ENCODE peak calls at places on chromosomes 6 and 20, in six cellular contexts. A, B, Z, L, G and X are unnamed samples.

GRCh38 chr6:52399511-52400315 is 20.4 kb upstream of the EFHC1 start:
- DNase-seq in A (no peak), B (peak; percentile 67), Z (peak; percentile 33), L (peak; percentile 60), G (peak; percentile 77), X (no peak)

GRCh38 chr20:9412309-9412708 is 102.1 kb upstream of the LAMP5 start:
- DNase-seq in A (no peak), B (peak; percentile 61), Z (no peak), L (no peak), G (no peak), X (no peak)

GRCh38 chr6:131387706-131388455 is 185.1 kb upstream of the ARG1 start:
- DNase-seq in A (no peak), B (no peak), Z (no peak), L (no peak), G (no peak), X (no peak)

GRCh38 chr20:21109144-21109543 is 3.0 kb upstream of the LINC00237 start:
- DNase-seq in A (no peak), B (no peak), Z (no peak), L (no peak), G (no peak), X (no peak)

GRCh38 chr6:116969211-116969863 is 92.3 kb downstream of the RFX6 start:
- DNase-seq in A (no peak), B (peak; percentile 66), Z (peak; percentile 10), L (peak; percentile 47), G (peak; percentile 63), X (no peak)

GRCh38 chr6:151647871-151648639 is 154.2 kb downstream of the CCDC170 start:
- DNase-seq in A (no peak), B (peak; percentile 23), Z (no peak), L (no peak), G (no peak), X (no peak)

GRCh38 chr6:125945378-125946141 is 11.0 kb upstream of the HINT3 start:
- DNase-seq in A (no peak), B (no peak), Z (peak; percentile 80), L (no peak), G (peak; percentile 36), X (no peak)

GRCh38 chr6:15338462-15338861 is 92.6 kb downstream of the JARID2 start:
- DNase-seq in A (no peak), B (no peak), Z (no peak), L (no peak), G (no peak), X (no peak)

GRCh38 chr20:17536944-17537444 is 5.8 kb upstream of the BFSP1 start:
- DNase-seq in A (peak; percentile 50), B (peak; percentile 81), Z (peak; percentile 55), L (peak; percentile 79), G (peak; percentile 84), X (peak; percentile 89)

GRCh38 chr6:169169375-169169774 is 84.3 kb downstream of the THBS2 start:
- DNase-seq in A (no peak), B (no peak), Z (no peak), L (no peak), G (no peak), X (peak; percentile 53)

GRCh38 chr6:72826744-72827438 is 205.0 kb downstream of the KCNQ5 start:
- DNase-seq in A (no peak), B (no peak), Z (peak; percentile 90), L (no peak), G (peak; percentile 76), X (no peak)

GRCh38 chr6:96809119-96809518 is 28.2 kb downstream of the GPR63 start:
- DNase-seq in A (no peak), B (no peak), Z (peak; percentile 63), L (no peak), G (peak; percentile 6), X (no peak)

GRCh38 chr6:13273931-13274706 is 54.2 kb downstream of the TBC1D7 start:
- DNase-seq in A (no peak), B (peak; percentile 81), Z (no peak), L (peak; percentile 30), G (no peak), X (no peak)

GRCh38 chr6:20802596-20802995 is 268.3 kb downstream of the CDKAL1 start:
- DNase-seq in A (no peak), B (no peak), Z (no peak), L (no peak), G (no peak), X (no peak)

GRCh38 chr6:144675231-144675861 is 390.2 kb downstream of the UTRN start:
- DNase-seq in A (peak; percentile 64), B (peak; percentile 49), Z (peak; percentile 81), L (peak; percentile 79), G (peak; percentile 82), X (no peak)

GRCh38 chr20:62368629-62369507 is 1.8 kb upstream of the LAMA5 start:
- DNase-seq in A (no peak), B (no peak), Z (no peak), L (no peak), G (peak; percentile 66), X (no peak)

GRCh38 chr20:3714092-3714491 is 1.7 kb upstream of the SIGLEC1 start:
- DNase-seq in A (no peak), B (no peak), Z (no peak), L (no peak), G (no peak), X (no peak)

GRCh38 chr6:65760285-65760684 is 53.3 kb upstream of the EYS start:
- DNase-seq in A (no peak), B (no peak), Z (no peak), L (no peak), G (no peak), X (no peak)

GRCh38 chr6:109001554-109001953 is 93.1 kb downstream of the SESN1 start:
- DNase-seq in A (no peak), B (no peak), Z (no peak), L (no peak), G (no peak), X (no peak)

GRCh38 chr6:77587963-77588362 is 64.9 kb upstream of the MEI4 start:
- DNase-seq in A (no peak), B (peak; percentile 60), Z (no peak), L (no peak), G (no peak), X (no peak)

GRCh38 chr6:124434416-124434815 is 527.8 kb upstream of the RNF217 start:
- DNase-seq in A (no peak), B (no peak), Z (no peak), L (no peak), G (peak; percentile 80), X (no peak)

GRCh38 chr20:40754372-40754943 is 65.4 kb upstream of the MAFB start:
- DNase-seq in A (peak; percentile 45), B (no peak), Z (no peak), L (no peak), G (peak; percentile 68), X (no peak)

GRCh38 chr20:43915209-43916072 is 789 bp downstream of the TOX2 start:
- DNase-seq in A (no peak), B (peak; percentile 35), Z (peak; percentile 28), L (peak; percentile 52), G (peak; percentile 29), X (no peak)

GRCh38 chr6:67683960-67684359 is 951.1 kb upstream of the ADGRB3 start:
- DNase-seq in A (no peak), B (no peak), Z (peak; percentile 67), L (no peak), G (peak; percentile 73), X (no peak)

GRCh38 chr20:34390769-34391447 is 27.8 kb downstream of the ITCH start:
- DNase-seq in A (peak; percentile 68), B (no peak), Z (peak; percentile 83), L (peak; percentile 51), G (peak; percentile 75), X (peak; percentile 49)

GRCh38 chr6:1662532-1662931 is 52.8 kb downstream of the FOXC1 start:
- DNase-seq in A (no peak), B (no peak), Z (no peak), L (no peak), G (no peak), X (no peak)

GRCh38 chr6:149560736-149561135 is 5.4 kb upstream of the GINM1 start:
- DNase-seq in A (no peak), B (peak; percentile 27), Z (no peak), L (no peak), G (no peak), X (no peak)

GRCh38 chr6:83536034-83536646 is 23.8 kb downstream of the PRSS35 start:
- DNase-seq in A (no peak), B (peak; percentile 71), Z (peak; percentile 10), L (peak; percentile 64), G (peak; percentile 67), X (no peak)
- TF ChIP-seq CTCF in A (peak; percentile 21), B (peak; percentile 73), Z (peak; percentile 78), L (peak; percentile 63), G (peak; percentile 91), X (peak; percentile 66)

GRCh38 chr20:432677-433299 is 24.7 kb downstream of the RBCK1 start:
- DNase-seq in A (no peak), B (no peak), Z (no peak), L (no peak), G (no peak), X (no peak)
- TF ChIP-seq CTCF in A (no peak), B (no peak), Z (no peak), L (no peak), G (no peak), X (no peak)

GRCh38 chr20:48012401-48012974 is 227.2 kb upstream of the SULF2 start:
- DNase-seq in A (no peak), B (no peak), Z (peak; percentile 96), L (no peak), G (peak; percentile 60), X (peak; percentile 15)
- TF ChIP-seq CTCF in A (no peak), B (no peak), Z (peak; percentile 45), L (no peak), G (no peak), X (no peak)

GRCh38 chr6:11436508-11437096 is 100.9 kb upstream of the TMEM170B start:
- DNase-seq in A (no peak), B (no peak), Z (no peak), L (no peak), G (no peak), X (no peak)

GRCh38 chr6:11432713-11433450 is 104.7 kb upstream of the TMEM170B start:
- DNase-seq in A (no peak), B (peak; percentile 26), Z (peak; percentile 92), L (no peak), G (peak; percentile 61), X (no peak)

GRCh38 chr6:11432091-11432490 is 105.5 kb upstream of the TMEM170B start:
- DNase-seq in A (no peak), B (no peak), Z (no peak), L (no peak), G (no peak), X (no peak)

GRCh38 chr6:11433860-11434259 is 103.7 kb upstream of the TMEM170B start:
- DNase-seq in A (no peak), B (no peak), Z (no peak), L (no peak), G (no peak), X (no peak)

DNA sequence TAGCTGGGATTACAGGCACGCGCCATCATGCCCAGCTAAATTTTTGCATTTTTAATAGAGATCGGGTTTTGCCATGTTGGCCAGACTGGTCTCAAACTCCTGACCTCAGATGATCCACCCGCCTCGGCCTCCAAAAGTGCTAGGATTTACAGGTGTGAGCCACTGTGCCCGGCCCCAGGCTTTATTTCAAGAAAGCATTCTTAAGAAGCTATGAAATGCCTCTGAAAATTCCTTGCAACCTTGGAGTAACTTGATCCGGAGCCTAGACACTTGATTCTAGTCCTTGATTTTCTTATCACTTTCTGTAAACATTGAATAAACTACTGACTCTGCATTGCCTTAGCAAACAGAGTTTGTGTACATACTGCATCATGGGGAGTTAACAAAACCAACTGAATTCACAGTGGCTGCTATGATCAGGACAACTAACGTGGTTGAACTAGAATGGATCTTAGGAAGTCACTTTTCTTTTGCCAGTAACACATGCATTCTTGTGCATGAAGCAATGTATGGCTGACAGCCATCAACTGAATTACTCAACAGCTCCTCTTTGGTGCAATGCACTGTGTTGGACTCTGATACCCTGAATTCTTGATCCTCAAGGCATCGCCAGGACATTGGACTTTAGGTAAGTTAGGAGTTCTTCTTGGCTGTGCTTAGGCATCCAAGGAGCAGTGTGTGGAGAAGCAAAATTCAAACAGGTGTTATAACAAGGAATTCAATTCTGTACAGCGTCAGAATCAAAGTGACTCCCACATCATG is 102.8 kb upstream of the TMEM170B start:
- DNase-seq in A (peak; percentile 47), B (no peak), Z (peak; percentile 86), L (peak; percentile 58), G (peak; percentile 93), X (no peak)
- TF ChIP-seq CTCF in A (no peak), B (no peak), Z (no peak), L (no peak), G (no peak), X (no peak)